ENCODE peak calls at places on chromosomes 2 and 18, in seven cellular contexts. B is ovary; G is bronchial epithelial cell; A is astrocyte; O is spleen; L is effector memory CD4-positive, alpha-beta T cell; U is tibial artery. X is an unnamed sample.

GRCh38 chr2:27717070-27717453 is 53.4 kb downstream of the SLC4A1AP start:
- DNase-seq in B (peak; percentile 64), G (peak; percentile 87), A (peak; percentile 66), O (no peak), L (no peak), U (no peak), X (no peak)

GRCh38 chr2:54610700-54611099 is 112.8 kb upstream of the EML6 start:
- DNase-seq in B (no peak), G (no peak), A (peak; percentile 68), O (no peak), L (no peak), U (no peak), X (no peak)

GRCh38 chr2:8087480-8087840 is 594.4 kb upstream of the ID2 start:
- DNase-seq in B (no peak), G (no peak), A (no peak), O (no peak), L (no peak), U (no peak), X (no peak)

GRCh38 chr2:68302281-68302680 is 17.5 kb downstream of the CNRIP1 start:
- DNase-seq in B (no peak), G (peak; percentile 49), A (no peak), O (no peak), L (no peak), U (no peak), X (no peak)

GRCh38 chr2:101884423-101884822 is 107.3 kb upstream of the IL1R2 start:
- DNase-seq in B (no peak), G (no peak), A (no peak), O (no peak), L (no peak), U (no peak), X (no peak)

GRCh38 chr18:68843467-68844089 is 45.7 kb downstream of the CCDC102B start:
- DNase-seq in B (no peak), G (no peak), A (no peak), O (no peak), L (no peak), U (no peak), X (no peak)

GRCh38 chr2:121285926-121286325 is 924 bp upstream of the TFCP2L1 start:
- DNase-seq in B (no peak), G (no peak), A (no peak), O (no peak), L (no peak), U (no peak), X (no peak)

GRCh38 chr2:133342960-133343359 is 225.3 kb downstream of the NCKAP5 start:
- DNase-seq in B (no peak), G (no peak), A (no peak), O (no peak), L (no peak), U (no peak), X (no peak)

GRCh38 chr2:229180658-229181057 is 90.4 kb downstream of the PID1 start:
- DNase-seq in B (no peak), G (no peak), A (no peak), O (peak; percentile 67), L (no peak), U (no peak), X (no peak)

GRCh38 chr18:42742474-42742873 is 373.0 kb downstream of the RIT2 start:
- DNase-seq in B (no peak), G (no peak), A (no peak), O (no peak), L (no peak), U (no peak), X (no peak)
- H3K4me3 ChIP-seq in B (no peak overlapping the region), G (no peak overlapping the region), A (no peak overlapping the region), O (no peak overlapping the region), L (no peak overlapping the region), U (no peak overlapping the region), X (no peak overlapping the region)

GRCh38 chr2:160199683-160200389 is at the start of gene ITGB6:
- DNase-seq in B (no peak), G (peak; percentile 70), A (no peak), O (no peak), L (no peak), U (no peak), X (no peak)
- H3K4me3 ChIP-seq in B (no peak within 1 kb of the TSS), G (peak within 1 kb of the TSS; percentile 57), A (no peak within 1 kb of the TSS), O (no peak within 1 kb of the TSS), L (no peak within 1 kb of the TSS), U (no peak within 1 kb of the TSS), X (no peak within 1 kb of the TSS)

DNA sequence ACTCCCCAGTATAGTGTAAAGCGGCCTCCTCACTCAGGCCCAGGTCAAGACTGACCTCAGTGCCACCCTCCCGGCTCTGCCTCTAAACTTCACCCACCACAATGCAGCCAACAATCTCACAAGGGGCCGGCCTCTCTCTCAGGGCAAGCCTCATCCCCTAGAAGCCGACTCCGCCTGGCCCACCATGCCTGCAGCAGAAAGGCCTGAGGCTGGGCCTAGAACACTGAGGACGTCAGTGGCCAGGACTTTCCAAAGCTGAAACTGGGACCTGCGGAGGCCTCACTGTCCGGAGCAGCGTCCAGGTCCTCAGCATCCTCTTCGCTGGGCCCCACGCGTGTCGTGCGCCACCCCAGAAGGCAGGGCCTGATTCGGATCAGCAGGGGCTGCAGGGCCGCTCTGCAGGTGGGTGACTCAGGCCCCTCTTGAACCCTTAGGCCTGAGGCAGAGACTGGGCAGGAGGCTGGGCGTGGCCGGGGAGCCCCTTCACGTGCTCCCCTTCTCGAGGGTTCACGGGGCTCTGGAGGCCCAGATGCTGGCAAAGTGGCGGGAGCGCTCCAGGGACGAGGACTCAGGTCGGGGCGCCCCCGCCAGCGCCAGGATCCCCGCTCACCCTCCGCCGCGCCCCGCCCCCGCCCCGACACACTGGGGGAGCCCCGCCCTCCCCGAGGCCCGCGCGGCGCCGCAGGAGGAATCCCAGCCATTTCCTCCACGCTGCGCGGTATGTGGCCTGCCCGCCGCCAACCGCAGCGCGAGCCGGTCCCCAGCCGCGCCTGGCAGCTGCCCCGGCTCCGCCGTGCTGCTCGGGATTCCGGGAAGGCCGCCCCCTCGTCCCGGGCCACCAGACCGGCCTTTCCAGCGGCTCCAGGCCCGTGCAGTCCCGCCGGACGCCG is 53.1 kb downstream of the PKDCC start:
- DNase-seq in B (peak; percentile 82), G (no peak), A (peak; percentile 78), O (peak; percentile 93), L (peak; percentile 72), U (peak; percentile 36), X (peak; percentile 82)
- H3K4me3 ChIP-seq in B (peak overlapping the region; percentile 44), G (peak overlapping the region; percentile 24), A (no peak overlapping the region), O (peak overlapping the region; percentile 45), L (peak overlapping the region; percentile 37), U (peak overlapping the region; percentile 56), X (peak overlapping the region; percentile 44)

DNA sequence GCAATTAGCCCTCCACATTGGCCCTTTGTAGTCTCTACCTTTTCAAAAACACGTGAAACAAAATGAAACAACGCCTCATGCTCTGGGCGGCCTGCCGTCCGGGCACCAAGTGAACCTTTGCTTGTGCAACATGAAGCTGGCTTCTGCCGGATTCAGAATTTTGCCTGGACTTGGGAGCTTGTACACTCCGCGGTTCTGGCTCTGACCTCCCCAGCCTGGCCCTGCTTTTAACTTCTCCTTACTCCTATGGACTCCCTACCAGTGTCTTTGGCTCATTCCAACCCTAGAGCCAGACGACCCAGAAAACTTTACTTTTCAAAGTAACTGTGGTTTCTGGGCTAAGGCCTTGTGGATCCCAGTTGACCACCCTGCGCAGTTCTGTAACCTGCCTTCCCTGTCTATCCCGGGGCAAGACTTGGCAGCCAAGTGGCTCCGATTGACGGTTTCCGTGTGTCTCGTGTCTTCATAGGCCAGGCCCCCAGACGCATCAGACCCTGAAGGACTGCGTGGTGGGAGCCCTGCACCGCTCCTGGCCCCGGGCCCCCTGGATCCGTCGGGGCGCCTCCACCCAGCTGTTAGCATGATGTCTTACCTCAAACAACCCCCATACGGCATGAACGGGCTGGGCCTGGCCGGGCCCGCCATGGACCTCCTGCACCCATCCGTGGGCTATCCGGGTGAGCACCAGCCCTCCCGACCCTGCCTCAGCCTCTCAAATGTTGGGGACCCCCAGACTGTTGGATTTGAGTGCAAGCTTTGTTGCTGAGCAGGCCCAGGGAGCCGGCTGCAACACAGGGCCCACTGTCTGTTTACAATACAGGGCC is 2.0 kb downstream of the OTX1 start:
- DNase-seq in B (peak; percentile 31), G (no peak), A (no peak), O (no peak), L (no peak), U (no peak), X (no peak)
- H3K4me3 ChIP-seq in B (no peak overlapping the region), G (no peak overlapping the region), A (peak overlapping the region; percentile 61), O (no peak overlapping the region), L (no peak overlapping the region), U (no peak overlapping the region), X (no peak overlapping the region)

DNA sequence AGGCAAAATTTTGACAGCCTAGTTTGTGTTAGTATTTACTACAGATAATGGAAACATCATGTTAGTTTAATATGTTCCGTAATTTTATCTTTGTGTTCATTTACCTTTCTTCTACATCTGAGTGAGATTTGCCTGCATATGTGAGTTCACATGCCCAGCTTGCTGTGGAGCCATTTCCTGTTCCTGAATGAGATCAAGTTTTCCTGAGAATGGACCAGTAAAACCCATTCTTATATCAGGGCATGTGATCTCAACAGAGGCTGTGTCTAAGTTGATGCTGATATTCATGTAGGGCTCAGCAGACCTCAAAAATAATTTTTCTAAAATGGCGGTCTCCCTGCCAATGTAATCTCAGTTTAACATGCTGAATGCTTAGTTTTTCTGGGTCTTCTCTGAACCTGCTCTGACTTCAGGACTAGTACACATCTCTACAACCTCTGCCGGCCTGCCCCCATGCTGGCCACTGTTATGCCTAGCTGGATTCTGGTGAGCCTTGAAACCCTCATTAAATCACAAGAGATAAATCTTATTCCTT is 1.0 kb downstream of the IL1A start:
- DNase-seq in B (no peak), G (no peak), A (no peak), O (no peak), L (no peak), U (no peak), X (no peak)
- H3K4me3 ChIP-seq in B (no peak overlapping the region), G (peak overlapping the region; percentile 62), A (no peak overlapping the region), O (no peak overlapping the region), L (no peak overlapping the region), U (no peak overlapping the region), X (no peak overlapping the region)

DNA sequence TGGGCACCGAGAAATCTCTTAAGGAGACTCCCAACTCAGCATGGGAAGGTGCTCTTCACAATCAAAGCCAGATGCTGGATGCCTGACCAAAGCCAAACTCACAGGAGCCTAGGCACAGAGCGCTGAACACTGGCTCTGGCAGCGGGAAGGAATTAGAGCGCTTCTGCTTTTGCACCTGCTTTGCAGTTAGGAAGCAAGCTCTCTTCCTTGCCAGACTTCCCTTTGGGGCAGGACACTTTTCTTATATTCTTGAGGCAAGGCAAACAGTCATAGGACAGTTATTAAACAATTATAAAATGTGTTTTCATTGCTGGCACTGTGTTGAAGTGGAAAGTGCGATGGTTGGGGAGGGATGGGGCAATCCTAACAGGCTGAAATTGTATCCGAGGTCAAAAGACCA is 79.6 kb upstream of the DNMT3A start:
- DNase-seq in B (no peak), G (no peak), A (no peak), O (no peak), L (no peak), U (no peak), X (no peak)
- H3K4me3 ChIP-seq in B (no peak overlapping the region), G (no peak overlapping the region), A (no peak overlapping the region), O (peak overlapping the region; percentile 27), L (no peak overlapping the region), U (no peak overlapping the region), X (no peak overlapping the region)

GRCh38 chr2:73063909-73064875 is 7.3 kb downstream of the SFXN5 start:
- DNase-seq in B (no peak), G (peak; percentile 82), A (peak; percentile 87), O (peak; percentile 34), L (no peak), U (no peak), X (no peak)
- H3K4me3 ChIP-seq in B (no peak overlapping the region), G (no peak overlapping the region), A (peak overlapping the region; percentile 54), O (no peak overlapping the region), L (no peak overlapping the region), U (no peak overlapping the region), X (no peak overlapping the region)

X was measured in vagina.